ENCODE peak calls at places on chromosomes 6 and 20, in six cellular contexts. U is IMR-90, Y is trophoblast cell, V is mesenchymal stem cell, E is H1, W is neuronal stem cell. M is an unnamed sample.

GRCh38 chr6:57262491-57262890 is 40.4 kb upstream of the RAB23 start:
- DNase-seq in V (peak; percentile 63), U (no peak), Y (no peak), W (no peak), E (no peak), M (no peak)

GRCh38 chr6:35600659-35601125 is 88.0 kb upstream of the TULP1 start:
- DNase-seq in U (no peak), V (peak; percentile 37), W (no peak), E (no peak), Y (no peak), M (no peak)

GRCh38 chr20:1895674-1896496 is 678 bp downstream of the SIRPA start:
- DNase-seq in E (peak; percentile 60), U (no peak), W (no peak), Y (no peak), V (peak; percentile 33), M (peak; percentile 43)

GRCh38 chr6:113464959-113465358 is 392.2 kb upstream of the MARCKS start:
- DNase-seq in E (no peak), W (no peak), Y (no peak), V (peak; percentile 59), U (peak; percentile 85), M (no peak)

GRCh38 chr20:39623584-39624234 is 661.6 kb downstream of the DHX35 start:
- DNase-seq in W (no peak), U (no peak), Y (no peak), V (no peak), E (no peak), M (no peak)

GRCh38 chr6:97524846-97525245 is 241.8 kb upstream of the MMS22L start:
- DNase-seq in Y (no peak), U (no peak), V (no peak), W (peak; percentile 33), E (peak; percentile 53), M (peak; percentile 85)

GRCh38 chr20:6993526-6993925 is 226.0 kb downstream of the BMP2 start:
- DNase-seq in V (no peak), W (no peak), U (no peak), Y (no peak), E (no peak), M (no peak)

GRCh38 chr20:57622579-57623381 is 2.6 kb upstream of the ZBP1 start:
- DNase-seq in W (peak; percentile 18), V (no peak), Y (peak; percentile 59), E (peak; percentile 90), U (peak; percentile 37), M (peak; percentile 77)

GRCh38 chr6:150297327-150298028 is 71.3 kb upstream of the IYD start:
- DNase-seq in Y (no peak), V (peak; percentile 66), E (no peak), W (no peak), U (no peak), M (no peak)

GRCh38 chr20:62025832-62026563 is 39.7 kb downstream of the TAF4 start:
- DNase-seq in U (peak; percentile 74), V (peak; percentile 65), Y (no peak), W (no peak), E (no peak), M (no peak)

GRCh38 chr6:158923801-158924498 is 76.1 kb downstream of the RSPH3 start:
- DNase-seq in Y (peak; percentile 97), V (no peak), E (peak; percentile 41), U (peak; percentile 13), W (no peak), M (no peak)

GRCh38 chr20:52889225-52889624 is 82.9 kb upstream of the TSHZ2 start:
- DNase-seq in V (peak; percentile 38), E (no peak), U (no peak), W (no peak), Y (peak; percentile 77), M (no peak)

GRCh38 chr6:86079938-86080337 is 437.3 kb upstream of the SYNCRIP start:
- DNase-seq in Y (no peak), U (no peak), W (no peak), E (no peak), V (no peak), M (no peak)

GRCh38 chr6:46011241-46012085 is 4.2 kb downstream of the CLIC5 start:
- DNase-seq in U (no peak), V (peak; percentile 33), Y (no peak), W (no peak), E (no peak), M (no peak)

GRCh38 chr20:3788685-3789155 is 2.2 kb upstream of the CENPB start:
- DNase-seq in E (no peak), Y (no peak), V (peak; percentile 22), U (no peak), W (no peak), M (no peak)

GRCh38 chr6:9502991-9503761 is 911.7 kb downstream of the TFAP2A start:
- DNase-seq in Y (no peak), E (no peak), V (peak; percentile 70), W (peak; percentile 17), U (peak; percentile 82), M (no peak)

GRCh38 chr20:2653511-2654383 is 1.3 kb downstream of the NOP56 start:
- DNase-seq in W (no peak), U (no peak), V (no peak), Y (no peak), E (no peak), M (no peak)

GRCh38 chr6:42929928-42930360 is 664 bp downstream of the CNPY3 start:
- DNase-seq in U (peak; percentile 82), E (no peak), Y (no peak), V (peak; percentile 89), W (no peak), M (no peak)

GRCh38 chr6:42928748-42929087 is 562 bp upstream of the CNPY3 start:
- DNase-seq in U (no peak), E (no peak), V (no peak), Y (no peak), W (no peak), M (no peak)

GRCh38 chr6:42933195-42933594 is 3.9 kb downstream of the CNPY3 start:
- DNase-seq in Y (no peak), U (no peak), V (no peak), W (no peak), E (no peak), M (no peak)

GRCh38 chr6:42932412-42932811 is 3.1 kb downstream of the CNPY3 start:
- DNase-seq in V (no peak), E (no peak), W (no peak), Y (no peak), U (no peak), M (no peak)

DNA sequence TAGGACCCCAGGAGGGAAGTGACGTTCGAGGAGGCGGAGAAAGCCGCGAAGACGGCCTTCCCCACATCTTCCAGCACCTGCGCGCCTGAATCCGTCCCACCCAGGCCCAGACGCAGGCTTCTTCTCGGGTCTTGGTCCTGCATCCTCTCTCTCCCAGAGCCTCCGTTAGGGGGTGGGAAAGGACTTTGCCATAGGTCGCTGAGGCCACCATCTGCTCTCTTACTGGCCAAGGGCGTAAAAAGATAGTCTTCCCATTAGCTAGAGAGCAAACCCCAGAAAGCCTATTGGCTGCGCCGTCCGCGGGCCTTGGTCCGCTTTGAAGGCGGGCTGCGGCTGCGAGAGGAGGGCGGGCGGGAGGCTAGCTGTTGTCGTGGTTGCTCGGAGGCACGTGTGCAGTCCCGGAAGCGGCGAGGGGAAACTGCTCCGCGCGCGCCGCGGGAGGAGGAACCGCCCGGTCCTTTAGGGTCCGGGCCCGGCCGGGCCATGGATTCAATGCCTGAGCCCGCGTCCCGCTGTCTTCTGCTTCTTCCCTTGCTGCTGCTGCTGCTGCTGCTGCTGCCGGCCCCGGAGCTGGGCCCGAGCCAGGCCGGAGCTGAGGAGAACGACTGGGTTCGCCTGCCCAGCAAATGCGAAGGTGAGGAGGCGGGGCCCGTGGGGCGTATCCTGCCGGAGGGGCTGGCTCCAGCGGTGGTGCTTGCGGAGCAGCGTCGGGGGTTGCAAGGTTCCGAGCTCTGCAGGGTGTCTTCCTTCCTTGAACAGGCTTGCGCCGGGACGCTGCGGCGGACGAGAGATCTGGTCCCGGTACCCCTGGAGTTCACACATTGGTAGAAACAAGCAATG is at the start of gene CNPY3:
- DNase-seq in W (peak; percentile 97), Y (peak; percentile 91), V (peak; percentile 99), E (peak; percentile 91), U (peak; percentile 98), M (peak; percentile 98)
- H2AK5ac ChIP-seq in W (peak within 1 kb of the TSS; percentile 42), Y (peak within 1 kb of the TSS; percentile 18), V (peak within 1 kb of the TSS; percentile 44), E (peak within 1 kb of the TSS; percentile 33), U (peak within 1 kb of the TSS; percentile 54), M (no peak within 1 kb of the TSS)

DNA sequence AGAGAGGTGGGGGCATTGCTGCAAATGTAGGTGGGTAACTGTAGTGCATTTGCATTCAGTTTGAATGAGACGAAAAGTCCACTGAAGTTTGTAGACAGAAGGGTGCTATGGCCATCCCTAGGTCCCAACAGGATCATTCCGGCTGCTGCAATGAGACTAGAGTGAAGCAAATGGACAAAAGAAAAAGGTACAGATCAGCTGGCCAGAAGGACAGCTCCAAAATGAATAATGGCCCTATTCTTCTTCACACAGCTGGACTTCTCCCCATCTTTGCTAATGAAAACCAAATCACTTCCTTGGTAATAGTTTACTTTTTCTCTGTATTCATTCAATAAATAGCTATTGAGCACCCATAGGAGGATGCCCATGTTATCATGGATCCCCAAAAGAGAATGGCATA is 56.4 kb upstream of the TPD52L1 start:
- DNase-seq in E (no peak), V (no peak), W (no peak), Y (no peak), U (no peak), M (no peak)
- H3K27ac ChIP-seq in E (no peak overlapping the region), V (no peak overlapping the region), W (no peak overlapping the region), Y (no peak overlapping the region), U (no peak overlapping the region), M (no peak overlapping the region)

GRCh38 chr6:161710698-161711097 is 436.8 kb upstream of the AGPAT4 start:
- DNase-seq in Y (no peak), E (no peak), U (no peak), W (no peak), V (no peak), M (no peak)
- H3K14ac ChIP-seq in Y (no peak overlapping the region), E (no peak overlapping the region), U (no peak overlapping the region), W (no peak overlapping the region), V (no peak overlapping the region), M (no peak overlapping the region)

DNA sequence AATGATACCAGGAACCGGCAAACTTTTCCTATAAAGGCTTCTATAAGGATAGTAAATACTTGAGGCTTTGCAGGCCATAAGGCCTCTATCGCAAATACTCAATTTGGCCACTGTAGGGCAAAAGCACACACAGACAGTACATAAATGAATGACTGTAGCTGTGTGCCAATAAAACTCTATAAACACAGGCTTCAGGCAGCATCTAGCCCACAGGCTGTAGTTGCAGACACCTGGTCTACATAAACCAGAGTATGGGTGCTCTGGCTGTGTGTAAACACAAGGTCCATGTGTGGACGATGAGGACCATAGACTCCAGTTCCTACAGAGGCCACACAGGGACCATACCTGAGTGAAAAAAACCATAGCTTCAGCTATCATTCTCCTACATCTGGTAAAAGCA is 52.2 kb downstream of the ZMYND8 start:
- DNase-seq in W (no peak), E (no peak), V (peak; percentile 73), U (peak; percentile 72), Y (no peak), M (no peak)
- H2AK5ac ChIP-seq in W (no peak overlapping the region), E (peak overlapping the region; percentile 82), V (no peak overlapping the region), U (peak overlapping the region; percentile 84), Y (no peak overlapping the region), M (no peak overlapping the region)

M was measured in H9.